ENCODE peak calls at places on chromosomes 13 and 19, in four cellular contexts. S, Q, O and V are unnamed samples.
A peak's percentile ranks its signal among the peaks of the same experiment; 100 is the strongest.

GRCh38 chr19:42284641-42285341 is 15.7 kb downstream of the CIC start:
- DNase-seq in S (no peak), Q (no peak), O (no peak), V (peak; percentile 36)

GRCh38 chr19:49362926-49363264 is 679 bp upstream of the TEAD2 start:
- DNase-seq in S (peak; percentile 45), Q (no peak), O (peak; percentile 52), V (no peak)

GRCh38 chr19:42246143-42246868 is 3.9 kb upstream of the GSK3A start:
- DNase-seq in S (peak; percentile 83), Q (no peak), O (peak; percentile 81), V (peak; percentile 84)

GRCh38 chr13:113455384-113455783 is 2.1 kb upstream of the ADPRHL1 start:
- DNase-seq in S (no peak), Q (no peak), O (no peak), V (no peak)

GRCh38 chr19:48925240-48925843 is 8.2 kb upstream of the DHDH start:
- DNase-seq in S (peak; percentile 91), Q (no peak), O (no peak), V (no peak)

GRCh38 chr13:52743569-52743968 is 3.9 kb upstream of the CNMD start:
- DNase-seq in S (no peak), Q (no peak), O (no peak), V (no peak)

GRCh38 chr13:103033999-103034398 is 32.2 kb downstream of the SLC10A2 start:
- DNase-seq in S (no peak), Q (no peak), O (no peak), V (no peak)

GRCh38 chr13:65959305-65959704 is 1270.8 kb downstream of the PCDH9 start:
- DNase-seq in S (peak; percentile 28), Q (no peak), O (no peak), V (no peak)

GRCh38 chr13:87498681-87499080 is 172.5 kb upstream of the SLITRK5 start:
- DNase-seq in S (peak; percentile 0), Q (no peak), O (no peak), V (no peak)

GRCh38 chr19:41638624-41639023 is 11.8 kb upstream of the CEACAM4 start:
- DNase-seq in S (no peak), Q (no peak), O (no peak), V (no peak)

GRCh38 chr19:4911786-4912672 is 2.7 kb downstream of the UHRF1 start:
- DNase-seq in S (peak; percentile 100), Q (peak; percentile 80), O (peak; percentile 74), V (peak; percentile 26)

GRCh38 chr13:27997904-27998522 is 9.5 kb upstream of the URAD start:
- DNase-seq in S (peak; percentile 28), Q (no peak), O (no peak), V (no peak)

GRCh38 chr19:16628984-16629691 is 1.1 kb upstream of the MED26 start:
- DNase-seq in S (peak; percentile 72), Q (no peak), O (no peak), V (peak; percentile 54)

GRCh38 chr13:96034662-96035061 is 18.5 kb downstream of the UGGT2 start:
- DNase-seq in S (no peak), Q (no peak), O (no peak), V (no peak)

GRCh38 chr19:4327252-4327876 is 11.3 kb downstream of the STAP2 start:
- DNase-seq in S (peak; percentile 13), Q (peak; percentile 75), O (peak; percentile 57), V (no peak)

GRCh38 chr19:53872762-53873161 is 5.1 kb downstream of the MYADM start:
- DNase-seq in S (no peak), Q (no peak), O (no peak), V (no peak)

GRCh38 chr19:38849746-38850230 is at the start of gene HNRNPL:
- DNase-seq in S (no peak), Q (peak; percentile 100), O (peak; percentile 99), V (peak; percentile 100)

GRCh38 chr19:31352782-31353651 is 3.8 kb upstream of the TSHZ3 start:
- DNase-seq in S (no peak), Q (no peak), O (no peak), V (no peak)

GRCh38 chr13:71979616-71980015 is 112.6 kb upstream of the DACH1 start:
- DNase-seq in S (no peak), Q (no peak), O (no peak), V (no peak)

GRCh38 chr19:49854861-49855263 is 3.9 kb downstream of the PTOV1 start:
- DNase-seq in S (no peak), Q (no peak), O (peak; percentile 16), V (no peak)

GRCh38 chr13:33251131-33251629 is 34.4 kb downstream of the STARD13 start:
- DNase-seq in S (peak; percentile 99), Q (no peak), O (peak; percentile 34), V (no peak)

GRCh38 chr13:26707122-26708006 is 53.2 kb downstream of the GPR12 start:
- DNase-seq in S (peak; percentile 58), Q (peak; percentile 60), O (no peak), V (peak; percentile 23)

GRCh38 chr13:76991432-76991795 is 467 bp upstream of the CLN5 start:
- DNase-seq in S (no peak), Q (peak; percentile 81), O (peak; percentile 48), V (no peak)

GRCh38 chr13:45630791-45631190 is 15.3 kb upstream of the ERICH6B start:
- DNase-seq in S (no peak), Q (no peak), O (no peak), V (no peak)

GRCh38 chr13:99986751-99987150 is 5.2 kb downstream of the ZIC2 start:
- DNase-seq in S (no peak), Q (no peak), O (no peak), V (no peak)

GRCh38 chr13:100438059-100438788 is 150.4 kb downstream of the GGACT start:
- DNase-seq in S (no peak), Q (no peak), O (no peak), V (no peak)

GRCh38 chr19:49342291-49342721 is 7.1 kb downstream of the CD37 start:
- DNase-seq in S (no peak), Q (no peak), O (no peak), V (no peak)

GRCh38 chr13:39100996-39101751 is 62.9 kb downstream of the NHLRC3 start:
- DNase-seq in S (no peak), Q (no peak), O (no peak), V (no peak)

GRCh38 chr19:7705387-7706187 is 3.7 kb upstream of the FCER2 start:
- DNase-seq in S (no peak), Q (peak; percentile 84), O (no peak), V (no peak)

DNA sequence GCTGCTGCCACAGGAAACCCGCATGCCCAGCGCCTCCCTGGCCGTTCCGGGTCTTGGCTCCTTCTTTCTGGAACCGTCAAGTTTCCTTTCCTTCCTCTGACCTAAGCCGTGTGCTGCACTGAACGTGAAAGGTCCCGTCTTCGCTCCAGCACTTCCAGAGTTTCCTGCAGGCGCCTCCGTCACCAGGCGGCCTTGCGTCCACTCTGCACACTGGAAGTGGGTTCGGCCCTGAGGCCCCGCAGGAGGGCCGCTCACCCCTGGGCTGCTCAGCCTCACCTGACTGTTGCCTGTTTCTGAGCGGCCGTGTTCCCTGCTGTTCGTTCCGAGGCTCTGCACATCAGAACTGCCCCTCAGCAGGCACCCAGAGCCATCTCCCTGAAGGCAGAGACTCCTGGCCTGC is 12.3 kb upstream of the MEX3D start:
- DNase-seq in S (no peak), Q (no peak), O (no peak), V (no peak)
- H3K27ac ChIP-seq in S (no peak overlapping the region), Q (no peak overlapping the region), O (no peak overlapping the region), V (no peak overlapping the region)

GRCh38 chr19:45682117-45682516 is 9.6 kb downstream of the SNRPD2 start:
- DNase-seq in S (no peak), Q (no peak), O (no peak), V (no peak)

GRCh38 chr19:45676851-45677263 is 8.8 kb downstream of the GIPR start:
- DNase-seq in S (no peak), Q (peak; percentile 72), O (no peak), V (peak; percentile 58)

GRCh38 chr19:45681391-45682015 is 10.2 kb downstream of the SNRPD2 start:
- DNase-seq in S (peak; percentile 69), Q (peak; percentile 94), O (peak; percentile 83), V (peak; percentile 78)

GRCh38 chr19:45682908-45683307 is 8.8 kb downstream of the SNRPD2 start:
- DNase-seq in S (no peak), Q (no peak), O (no peak), V (no peak)

DNA sequence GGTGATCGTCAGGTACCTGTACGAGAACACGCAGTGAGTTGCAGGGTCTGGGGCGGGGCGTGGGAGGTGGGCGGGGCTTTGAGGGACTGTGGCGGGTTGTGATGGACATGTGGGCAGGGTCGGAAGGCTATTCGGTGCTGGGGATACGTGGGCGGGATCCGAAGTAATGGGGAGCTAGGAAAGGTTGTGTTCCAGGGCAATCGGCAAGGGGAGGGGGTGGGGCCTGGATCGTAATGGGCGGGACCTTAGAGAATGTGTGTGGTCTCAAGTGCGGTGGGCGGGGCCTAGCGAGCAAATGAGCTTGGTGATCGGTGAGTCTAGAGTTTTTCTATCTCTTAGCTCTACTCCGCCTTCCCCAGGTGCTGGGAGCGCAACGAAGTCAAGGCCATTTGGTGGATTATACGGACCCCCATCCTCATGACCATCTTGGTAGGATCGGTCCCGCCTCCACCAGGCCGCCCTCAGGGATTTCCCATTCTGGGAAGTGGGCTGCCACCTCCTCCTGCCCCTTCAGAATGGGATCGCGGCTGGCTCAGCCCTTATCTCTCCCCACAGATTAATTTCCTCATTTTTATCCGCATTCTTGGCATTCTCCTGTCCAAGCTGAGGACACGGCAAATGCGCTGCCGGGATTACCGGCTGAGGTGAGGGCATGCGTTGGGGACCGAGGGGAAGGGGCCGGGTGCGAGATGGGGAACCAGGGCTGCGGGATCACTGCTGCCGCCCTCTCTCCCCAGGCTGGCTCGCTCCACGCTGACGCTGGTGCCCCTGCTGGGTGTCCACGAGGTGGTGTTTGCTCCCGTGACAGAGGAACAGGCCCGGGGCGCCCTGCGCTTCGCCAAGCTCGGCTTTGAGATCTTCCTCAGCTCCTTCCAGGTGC is 9.6 kb downstream of the GIPR start:
- DNase-seq in S (peak; percentile 62), Q (peak; percentile 81), O (peak; percentile 64), V (peak; percentile 52)
- H3K27ac ChIP-seq in S (no peak overlapping the region), Q (peak overlapping the region; percentile 9), O (no peak overlapping the region), V (no peak overlapping the region)

GRCh38 chr13:36417328-36417727 is 15.0 kb upstream of the CCNA1 start:
- DNase-seq in S (no peak), Q (no peak), O (no peak), V (no peak)
- H3K27ac ChIP-seq in S (no peak overlapping the region), Q (no peak overlapping the region), O (no peak overlapping the region), V (no peak overlapping the region)

DNA sequence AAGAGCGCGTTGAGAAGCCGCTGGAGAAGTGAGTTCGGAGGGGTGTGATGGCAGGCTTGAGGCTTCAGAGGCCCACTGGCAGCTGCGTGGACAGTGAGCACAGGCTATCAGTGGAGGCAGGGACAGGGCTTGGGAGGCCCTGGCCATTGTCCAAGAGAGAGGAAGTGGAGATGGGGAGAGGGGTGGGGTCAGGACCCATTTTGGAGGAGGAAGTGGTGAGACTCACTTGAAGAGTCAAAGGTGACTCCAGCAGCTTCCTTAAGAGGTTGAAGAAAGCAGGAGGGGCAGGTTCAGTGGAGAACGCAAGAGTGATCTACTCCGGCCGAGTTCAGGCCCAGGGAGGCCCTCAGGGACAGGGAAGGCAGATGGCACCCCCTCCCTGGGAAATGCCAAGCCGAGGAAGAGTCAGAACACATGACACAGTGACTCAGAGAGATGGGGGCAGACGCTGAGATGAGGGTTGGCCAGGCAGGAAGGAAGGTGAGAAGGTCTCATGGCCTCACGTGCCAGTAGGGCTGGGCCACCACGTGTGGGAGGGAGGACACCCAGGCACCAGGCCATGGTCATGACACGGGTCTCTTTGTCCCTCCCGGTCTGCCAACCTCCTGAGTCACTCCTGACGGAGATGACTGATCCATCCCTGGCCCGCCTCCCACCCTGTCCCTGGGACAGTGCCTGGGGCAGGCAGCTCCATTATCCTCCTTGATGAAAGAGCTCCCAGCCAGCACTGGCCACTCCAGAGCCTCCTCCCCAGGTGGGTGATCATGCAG is 10.1 kb upstream of the CD22 start:
- DNase-seq in S (peak; percentile 71), Q (no peak), O (peak; percentile 72), V (peak; percentile 38)
- H3K27ac ChIP-seq in S (no peak overlapping the region), Q (no peak overlapping the region), O (no peak overlapping the region), V (peak overlapping the region; percentile 86)